ENCODE peak calls at places on chromosomes 1 and 21, in nine cellular contexts. One of them, this sample, is unnamed.

GRCh38 chr21:36699026-36699545 is at the start of gene SIM2:
- DNase-seq in esophagus muscularis mucosa: no peak
- DNase-seq in endothelial cell of umbilical vein: no peak
- DNase-seq in breast epithelium: no peak
- DNase-seq in K562: peak
- DNase-seq in HL-60: no peak
- DNase-seq in HepG2: no peak
- DNase-seq in Panc1: no peak
- DNase-seq in transverse colon: no peak
- DNase-seq in this sample: peak

GRCh38 chr1:96425382-96426129 is 296.0 kb upstream of the PTBP2 start:
- DNase-seq in breast epithelium: no peak
- DNase-seq in esophagus muscularis mucosa: no peak
- DNase-seq in endothelial cell of umbilical vein: no peak
- DNase-seq in Panc1: no peak
- DNase-seq in HepG2: no peak
- DNase-seq in HL-60: no peak
- DNase-seq in K562: no peak
- DNase-seq in transverse colon: no peak
- DNase-seq in this sample: no peak

GRCh38 chr1:156001682-156002171 is 19.0 kb downstream of the SSR2 start:
- DNase-seq in HL-60: no peak
- DNase-seq in Panc1: no peak
- DNase-seq in K562: peak
- DNase-seq in transverse colon: peak
- DNase-seq in HepG2: no peak
- DNase-seq in esophagus muscularis mucosa: no peak
- DNase-seq in breast epithelium: no peak
- DNase-seq in endothelial cell of umbilical vein: no peak
- DNase-seq in this sample: no peak

GRCh38 chr1:23013657-23014056 is 2.0 kb downstream of the TEX46 start:
- DNase-seq in K562: no peak
- DNase-seq in Panc1: no peak
- DNase-seq in HL-60: peak
- DNase-seq in breast epithelium: no peak
- DNase-seq in esophagus muscularis mucosa: no peak
- DNase-seq in transverse colon: no peak
- DNase-seq in HepG2: no peak
- DNase-seq in endothelial cell of umbilical vein: no peak
- DNase-seq in this sample: no peak

GRCh38 chr1:104671684-104672353 is 922.1 kb downstream of the AMY1C start:
- DNase-seq in Panc1: no peak
- DNase-seq in HL-60: no peak
- DNase-seq in HepG2: no peak
- DNase-seq in breast epithelium: no peak
- DNase-seq in K562: no peak
- DNase-seq in transverse colon: no peak
- DNase-seq in endothelial cell of umbilical vein: no peak
- DNase-seq in esophagus muscularis mucosa: no peak
- DNase-seq in this sample: no peak

GRCh38 chr1:110463695-110464094 is 12.7 kb downstream of the PROK1 start:
- DNase-seq in K562: no peak
- DNase-seq in transverse colon: no peak
- DNase-seq in esophagus muscularis mucosa: no peak
- DNase-seq in HepG2: no peak
- DNase-seq in HL-60: no peak
- DNase-seq in breast epithelium: no peak
- DNase-seq in Panc1: no peak
- DNase-seq in endothelial cell of umbilical vein: no peak
- DNase-seq in this sample: no peak

GRCh38 chr1:38360807-38361206 is 314.2 kb upstream of the POU3F1 start:
- DNase-seq in esophagus muscularis mucosa: no peak
- DNase-seq in HL-60: no peak
- DNase-seq in breast epithelium: no peak
- DNase-seq in K562: peak
- DNase-seq in Panc1: no peak
- DNase-seq in transverse colon: no peak
- DNase-seq in HepG2: no peak
- DNase-seq in endothelial cell of umbilical vein: no peak
- DNase-seq in this sample: no peak

GRCh38 chr21:42162831-42163510 is 56.0 kb upstream of the ABCG1 start:
- DNase-seq in HL-60: no peak
- DNase-seq in breast epithelium: no peak
- DNase-seq in esophagus muscularis mucosa: no peak
- DNase-seq in endothelial cell of umbilical vein: no peak
- DNase-seq in HepG2: no peak
- DNase-seq in transverse colon: no peak
- DNase-seq in K562: no peak
- DNase-seq in Panc1: no peak
- DNase-seq in this sample: no peak

GRCh38 chr1:50139339-50139738 is 30.6 kb downstream of the ELAVL4 start:
- DNase-seq in endothelial cell of umbilical vein: no peak
- DNase-seq in HepG2: no peak
- DNase-seq in transverse colon: no peak
- DNase-seq in esophagus muscularis mucosa: no peak
- DNase-seq in HL-60: no peak
- DNase-seq in breast epithelium: no peak
- DNase-seq in K562: no peak
- DNase-seq in Panc1: no peak
- DNase-seq in this sample: no peak

GRCh38 chr21:42621828-42622199 is 31.6 kb upstream of the PDE9A start:
- DNase-seq in endothelial cell of umbilical vein: no peak
- DNase-seq in esophagus muscularis mucosa: no peak
- DNase-seq in Panc1: no peak
- DNase-seq in HL-60: no peak
- DNase-seq in K562: no peak
- DNase-seq in HepG2: no peak
- DNase-seq in transverse colon: no peak
- DNase-seq in breast epithelium: no peak
- DNase-seq in this sample: no peak

GRCh38 chr1:34328281-34328680 is 151.6 kb downstream of the C1orf94 start:
- DNase-seq in esophagus muscularis mucosa: peak
- DNase-seq in HepG2: no peak
- DNase-seq in breast epithelium: no peak
- DNase-seq in transverse colon: no peak
- DNase-seq in K562: no peak
- DNase-seq in Panc1: no peak
- DNase-seq in HL-60: no peak
- DNase-seq in endothelial cell of umbilical vein: no peak
- DNase-seq in this sample: no peak

GRCh38 chr1:156627313-156627880 is 8.2 kb downstream of the HAPLN2 start:
- DNase-seq in HepG2: peak
- DNase-seq in breast epithelium: no peak
- DNase-seq in Panc1: no peak
- DNase-seq in endothelial cell of umbilical vein: peak
- DNase-seq in K562: peak
- DNase-seq in transverse colon: peak
- DNase-seq in esophagus muscularis mucosa: no peak
- DNase-seq in HL-60: no peak
- DNase-seq in this sample: no peak

GRCh38 chr1:100510441-100510840 is 27.5 kb upstream of the GPR88 start:
- DNase-seq in Panc1: no peak
- DNase-seq in endothelial cell of umbilical vein: peak
- DNase-seq in breast epithelium: no peak
- DNase-seq in transverse colon: no peak
- DNase-seq in HL-60: peak
- DNase-seq in esophagus muscularis mucosa: no peak
- DNase-seq in HepG2: no peak
- DNase-seq in K562: no peak
- DNase-seq in this sample: no peak

GRCh38 chr1:9822897-9823692 is 670 bp downstream of the CLSTN1 start:
- DNase-seq in HepG2: no peak
- DNase-seq in transverse colon: peak
- DNase-seq in K562: peak
- DNase-seq in breast epithelium: no peak
- DNase-seq in esophagus muscularis mucosa: no peak
- DNase-seq in endothelial cell of umbilical vein: peak
- DNase-seq in HL-60: peak
- DNase-seq in Panc1: no peak
- DNase-seq in this sample: no peak

GRCh38 chr1:59653968-59654367 is 160.8 kb upstream of the HOOK1 start:
- DNase-seq in HepG2: no peak
- DNase-seq in Panc1: no peak
- DNase-seq in breast epithelium: no peak
- DNase-seq in K562: no peak
- DNase-seq in esophagus muscularis mucosa: no peak
- DNase-seq in endothelial cell of umbilical vein: no peak
- DNase-seq in transverse colon: no peak
- DNase-seq in HL-60: no peak
- DNase-seq in this sample: no peak

GRCh38 chr1:63968663-63969460 is 195.0 kb downstream of the ROR1 start:
- DNase-seq in K562: no peak
- DNase-seq in esophagus muscularis mucosa: no peak
- DNase-seq in Panc1: no peak
- DNase-seq in HL-60: no peak
- DNase-seq in transverse colon: no peak
- DNase-seq in HepG2: no peak
- DNase-seq in endothelial cell of umbilical vein: no peak
- DNase-seq in breast epithelium: no peak
- DNase-seq in this sample: no peak

GRCh38 chr21:46112731-46113215 is 14.9 kb downstream of the COL6A2 start:
- DNase-seq in Panc1: no peak
- DNase-seq in esophagus muscularis mucosa: no peak
- DNase-seq in transverse colon: peak
- DNase-seq in HepG2: no peak
- DNase-seq in K562: no peak
- DNase-seq in HL-60: no peak
- DNase-seq in breast epithelium: peak
- DNase-seq in endothelial cell of umbilical vein: no peak
- DNase-seq in this sample: no peak

GRCh38 chr1:8073116-8073855 is 47.2 kb upstream of the ERRFI1 start:
- DNase-seq in transverse colon: no peak
- DNase-seq in HepG2: no peak
- DNase-seq in K562: no peak
- DNase-seq in endothelial cell of umbilical vein: no peak
- DNase-seq in esophagus muscularis mucosa: no peak
- DNase-seq in HL-60: no peak
- DNase-seq in Panc1: no peak
- DNase-seq in breast epithelium: no peak
- DNase-seq in this sample: no peak

GRCh38 chr1:99872063-99872462 is 21.9 kb downstream of the AGL start:
- DNase-seq in Panc1: no peak
- DNase-seq in esophagus muscularis mucosa: no peak
- DNase-seq in endothelial cell of umbilical vein: no peak
- DNase-seq in breast epithelium: no peak
- DNase-seq in HepG2: peak
- DNase-seq in HL-60: no peak
- DNase-seq in transverse colon: no peak
- DNase-seq in K562: no peak
- DNase-seq in this sample: no peak

DNA sequence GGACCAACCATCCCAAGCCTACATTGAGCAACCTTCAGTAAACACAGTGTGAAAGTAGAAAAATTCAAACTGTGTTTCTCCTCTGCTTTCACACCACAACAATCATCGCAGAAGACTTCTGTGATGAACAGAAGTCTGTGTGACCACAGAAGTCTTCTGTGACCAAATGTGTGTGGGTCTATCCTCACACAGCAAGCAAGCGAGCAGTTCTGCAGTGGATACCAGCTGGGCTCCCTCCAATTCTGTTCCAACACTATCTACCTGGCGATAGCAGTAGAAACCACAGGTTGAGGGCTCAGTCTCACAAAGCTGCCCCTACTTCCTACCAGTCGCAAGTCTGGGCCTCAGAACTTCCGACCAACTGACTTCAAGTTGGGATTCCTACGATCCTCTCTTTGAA is 21.1 kb upstream of the RAP1A start:
- DNase-seq in endothelial cell of umbilical vein: no peak
- DNase-seq in HepG2: no peak
- DNase-seq in transverse colon: no peak
- DNase-seq in breast epithelium: no peak
- DNase-seq in K562: no peak
- DNase-seq in esophagus muscularis mucosa: peak
- DNase-seq in Panc1: no peak
- DNase-seq in HL-60: no peak
- DNase-seq in this sample: no peak
- TF ChIP-seq POLR2AphosphoS5 in endothelial cell of umbilical vein: no peak
- TF ChIP-seq POLR2AphosphoS5 in HepG2: no peak
- TF ChIP-seq POLR2AphosphoS5 in transverse colon: no peak
- TF ChIP-seq POLR2AphosphoS5 in breast epithelium: no peak
- TF ChIP-seq POLR2AphosphoS5 in K562: no peak
- TF ChIP-seq POLR2AphosphoS5 in esophagus muscularis mucosa: no peak
- TF ChIP-seq POLR2AphosphoS5 in Panc1: no peak
- TF ChIP-seq POLR2AphosphoS5 in HL-60: no peak
- TF ChIP-seq POLR2AphosphoS5 in this sample: no peak

GRCh38 chr1:153612755-153613331 is at the start of gene S100A16:
- DNase-seq in HL-60: no peak
- DNase-seq in K562: no peak
- DNase-seq in esophagus muscularis mucosa: no peak
- DNase-seq in Panc1: no peak
- DNase-seq in endothelial cell of umbilical vein: peak
- DNase-seq in HepG2: no peak
- DNase-seq in transverse colon: peak
- DNase-seq in breast epithelium: peak
- DNase-seq in this sample: peak
- TF ChIP-seq POLR2AphosphoS5 in HL-60: no peak
- TF ChIP-seq POLR2AphosphoS5 in K562: no peak
- TF ChIP-seq POLR2AphosphoS5 in esophagus muscularis mucosa: peak
- TF ChIP-seq POLR2AphosphoS5 in Panc1: no peak
- TF ChIP-seq POLR2AphosphoS5 in endothelial cell of umbilical vein: peak
- TF ChIP-seq POLR2AphosphoS5 in HepG2: peak
- TF ChIP-seq POLR2AphosphoS5 in transverse colon: peak
- TF ChIP-seq POLR2AphosphoS5 in breast epithelium: peak
- TF ChIP-seq POLR2AphosphoS5 in this sample: peak

GRCh38 chr1:30847358-30847972 is 61.1 kb downstream of the SDC3 start:
- DNase-seq in esophagus muscularis mucosa: no peak
- DNase-seq in endothelial cell of umbilical vein: peak
- DNase-seq in Panc1: no peak
- DNase-seq in HepG2: peak
- DNase-seq in K562: peak
- DNase-seq in transverse colon: peak
- DNase-seq in HL-60: no peak
- DNase-seq in breast epithelium: peak
- DNase-seq in this sample: no peak
- TF ChIP-seq POLR2AphosphoS5 in esophagus muscularis mucosa: peak
- TF ChIP-seq POLR2AphosphoS5 in endothelial cell of umbilical vein: peak
- TF ChIP-seq POLR2AphosphoS5 in Panc1: no peak
- TF ChIP-seq POLR2AphosphoS5 in HepG2: peak
- TF ChIP-seq POLR2AphosphoS5 in K562: no peak
- TF ChIP-seq POLR2AphosphoS5 in transverse colon: no peak
- TF ChIP-seq POLR2AphosphoS5 in HL-60: no peak
- TF ChIP-seq POLR2AphosphoS5 in breast epithelium: peak
- TF ChIP-seq POLR2AphosphoS5 in this sample: peak

GRCh38 chr1:164790081-164790480 is 231.1 kb downstream of the PBX1 start:
- DNase-seq in transverse colon: no peak
- DNase-seq in Panc1: no peak
- DNase-seq in HepG2: no peak
- DNase-seq in endothelial cell of umbilical vein: no peak
- DNase-seq in esophagus muscularis mucosa: no peak
- DNase-seq in breast epithelium: no peak
- DNase-seq in HL-60: no peak
- DNase-seq in K562: no peak
- DNase-seq in this sample: no peak

GRCh38 chr1:164796916-164797315 is 237.9 kb downstream of the PBX1 start:
- DNase-seq in transverse colon: no peak
- DNase-seq in HepG2: no peak
- DNase-seq in Panc1: no peak
- DNase-seq in K562: no peak
- DNase-seq in endothelial cell of umbilical vein: no peak
- DNase-seq in HL-60: no peak
- DNase-seq in breast epithelium: no peak
- DNase-seq in esophagus muscularis mucosa: no peak
- DNase-seq in this sample: no peak

GRCh38 chr1:164792410-164793004 is 233.5 kb downstream of the PBX1 start:
- DNase-seq in K562: no peak
- DNase-seq in HL-60: no peak
- DNase-seq in endothelial cell of umbilical vein: no peak
- DNase-seq in esophagus muscularis mucosa: no peak
- DNase-seq in Panc1: no peak
- DNase-seq in HepG2: no peak
- DNase-seq in transverse colon: no peak
- DNase-seq in breast epithelium: no peak
- DNase-seq in this sample: no peak

GRCh38 chr1:164794310-164794709 is 235.3 kb downstream of the PBX1 start:
- DNase-seq in esophagus muscularis mucosa: no peak
- DNase-seq in HepG2: no peak
- DNase-seq in endothelial cell of umbilical vein: peak
- DNase-seq in K562: no peak
- DNase-seq in Panc1: no peak
- DNase-seq in HL-60: no peak
- DNase-seq in breast epithelium: no peak
- DNase-seq in transverse colon: no peak
- DNase-seq in this sample: peak
- TF ChIP-seq POLR2AphosphoS5 in esophagus muscularis mucosa: peak
- TF ChIP-seq POLR2AphosphoS5 in HepG2: no peak
- TF ChIP-seq POLR2AphosphoS5 in endothelial cell of umbilical vein: no peak
- TF ChIP-seq POLR2AphosphoS5 in K562: no peak
- TF ChIP-seq POLR2AphosphoS5 in Panc1: no peak
- TF ChIP-seq POLR2AphosphoS5 in HL-60: no peak
- TF ChIP-seq POLR2AphosphoS5 in breast epithelium: peak
- TF ChIP-seq POLR2AphosphoS5 in transverse colon: no peak
- TF ChIP-seq POLR2AphosphoS5 in this sample: peak

This sample was measured in prostate gland.